ENCODE peak calls at places on chromosome 22, in six cellular contexts. L, M, C, O, E and K are unnamed samples.

GRCh38 chr22:44438056-44438455 is 60.0 kb downstream of the RTL6 start:
- DNase-seq in E (no peak), O (no peak), M (peak; percentile 15), C (no peak), L (no peak), K (no peak)

GRCh38 chr22:35785181-35785923 is 67.7 kb downstream of the APOL5 start:
- DNase-seq in M (no peak), E (peak; percentile 31), L (peak; percentile 57), C (peak; percentile 23), O (peak; percentile 57), K (peak; percentile 36)

GRCh38 chr22:39658367-39658766 is 87.8 kb downstream of the CACNA1I start:
- DNase-seq in L (no peak), E (no peak), C (no peak), O (no peak), M (no peak), K (no peak)

GRCh38 chr22:39135092-39135896 is 17.2 kb downstream of the CBX7 start:
- DNase-seq in L (peak; percentile 48), C (peak; percentile 39), O (no peak), M (peak; percentile 62), E (peak; percentile 42), K (peak; percentile 69)

GRCh38 chr22:50505276-50505775 is 2.2 kb downstream of the LMF2 start:
- DNase-seq in M (no peak), C (no peak), O (no peak), L (no peak), E (no peak), K (no peak)

GRCh38 chr22:41469218-41469851 is 418 bp downstream of the ACO2 start:
- DNase-seq in M (no peak), C (no peak), O (no peak), E (no peak), L (peak; percentile 3), K (no peak)

GRCh38 chr22:21933413-21933812 is 19.2 kb downstream of the PPM1F start:
- DNase-seq in C (no peak), E (no peak), L (no peak), M (no peak), O (no peak), K (no peak)

GRCh38 chr22:41286639-41287091 is 678 bp upstream of the RANGAP1 start:
- DNase-seq in M (no peak), O (no peak), L (peak; percentile 33), E (no peak), C (peak; percentile 48), K (no peak)

GRCh38 chr22:49768511-49768910 is 59.2 kb downstream of the BRD1 start:
- DNase-seq in E (no peak), O (no peak), M (no peak), C (no peak), L (no peak), K (no peak)

GRCh38 chr22:35349368-35349703 is 31.6 kb upstream of the HMOX1 start:
- DNase-seq in M (no peak), E (no peak), L (no peak), O (no peak), C (no peak), K (no peak)

GRCh38 chr22:44024288-44024908 is at the start of gene PARVB:
- DNase-seq in M (peak; percentile 46), E (peak; percentile 15), O (no peak), C (peak; percentile 29), L (peak; percentile 28), K (no peak)

GRCh38 chr22:40285508-40285907 is 60.8 kb upstream of the ADSL start:
- DNase-seq in M (no peak), L (no peak), O (no peak), C (no peak), E (no peak), K (no peak)

GRCh38 chr22:20016734-20017621 is at the start of gene ARVCF:
- DNase-seq in L (peak; percentile 92), O (peak; percentile 77), E (peak; percentile 93), M (peak; percentile 95), C (peak; percentile 91), K (peak; percentile 82)
- TF ChIP-seq CTCF in L (peak; percentile 10), O (no peak), E (no peak), M (peak; percentile 17), C (no peak), K (peak; percentile 12)

DNA sequence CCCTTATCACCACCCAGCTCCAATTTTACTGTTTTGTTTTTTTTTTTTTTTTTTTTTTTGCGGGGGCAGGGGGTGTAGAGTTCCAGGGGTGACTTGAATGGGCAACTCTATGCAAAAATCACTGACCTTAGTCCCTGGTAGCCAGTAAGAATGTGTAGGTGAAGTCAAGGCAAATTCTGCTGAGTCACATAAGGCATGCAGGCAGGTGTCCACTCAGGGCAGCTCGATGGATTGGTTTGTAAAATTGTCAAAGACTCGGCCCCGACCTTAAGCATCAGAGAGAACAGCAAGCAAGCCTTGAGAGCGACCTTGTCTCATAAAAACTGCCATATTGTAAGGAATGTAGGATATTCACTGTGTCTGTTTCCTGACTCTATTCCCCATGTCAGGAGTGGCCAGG is 151.3 kb upstream of the SEZ6L start:
- DNase-seq in E (no peak), C (no peak), O (no peak), L (no peak), M (no peak), K (no peak)
- TF ChIP-seq CTCF in E (no peak), C (no peak), O (no peak), L (no peak), M (no peak), K (no peak)

GRCh38 chr22:37816543-37817180 is 6.5 kb upstream of the GALR3 start:
- DNase-seq in M (no peak), E (no peak), O (no peak), L (no peak), C (no peak), K (no peak)

GRCh38 chr22:37819100-37819433 is 4.1 kb upstream of the GALR3 start:
- DNase-seq in M (no peak), E (no peak), L (no peak), C (no peak), O (no peak), K (no peak)

GRCh38 chr22:37817705-37818311 is 5.4 kb upstream of the GALR3 start:
- DNase-seq in C (peak; percentile 79), L (peak; percentile 88), E (peak; percentile 72), M (peak; percentile 86), O (peak; percentile 69), K (peak; percentile 71)

GRCh38 chr22:37820350-37820749 is 2.8 kb upstream of the GALR3 start:
- DNase-seq in M (no peak), O (no peak), C (no peak), E (no peak), L (no peak), K (no peak)

GRCh38 chr22:37818397-37819099 is 4.6 kb upstream of the GALR3 start:
- DNase-seq in E (peak; percentile 73), C (peak; percentile 60), O (peak; percentile 45), M (peak; percentile 61), L (peak; percentile 65), K (no peak)
- TF ChIP-seq CTCF in E (peak; percentile 43), C (peak; percentile 39), O (no peak), M (peak; percentile 38), L (peak; percentile 42), K (no peak)

GRCh38 chr22:19358703-19359553 is 67.4 kb upstream of the CLTCL1 start:
- DNase-seq in M (no peak), L (no peak), O (no peak), E (no peak), C (no peak), K (no peak)
- TF ChIP-seq CTCF in M (no peak), L (no peak), O (no peak), E (no peak), C (no peak), K (no peak)

GRCh38 chr22:42942351-42942750 is 72.6 kb downstream of the PACSIN2 start:
- DNase-seq in C (no peak), O (no peak), E (no peak), M (no peak), L (no peak), K (no peak)
- TF ChIP-seq CTCF in C (no peak), O (no peak), E (no peak), M (no peak), L (no peak), K (no peak)

DNA sequence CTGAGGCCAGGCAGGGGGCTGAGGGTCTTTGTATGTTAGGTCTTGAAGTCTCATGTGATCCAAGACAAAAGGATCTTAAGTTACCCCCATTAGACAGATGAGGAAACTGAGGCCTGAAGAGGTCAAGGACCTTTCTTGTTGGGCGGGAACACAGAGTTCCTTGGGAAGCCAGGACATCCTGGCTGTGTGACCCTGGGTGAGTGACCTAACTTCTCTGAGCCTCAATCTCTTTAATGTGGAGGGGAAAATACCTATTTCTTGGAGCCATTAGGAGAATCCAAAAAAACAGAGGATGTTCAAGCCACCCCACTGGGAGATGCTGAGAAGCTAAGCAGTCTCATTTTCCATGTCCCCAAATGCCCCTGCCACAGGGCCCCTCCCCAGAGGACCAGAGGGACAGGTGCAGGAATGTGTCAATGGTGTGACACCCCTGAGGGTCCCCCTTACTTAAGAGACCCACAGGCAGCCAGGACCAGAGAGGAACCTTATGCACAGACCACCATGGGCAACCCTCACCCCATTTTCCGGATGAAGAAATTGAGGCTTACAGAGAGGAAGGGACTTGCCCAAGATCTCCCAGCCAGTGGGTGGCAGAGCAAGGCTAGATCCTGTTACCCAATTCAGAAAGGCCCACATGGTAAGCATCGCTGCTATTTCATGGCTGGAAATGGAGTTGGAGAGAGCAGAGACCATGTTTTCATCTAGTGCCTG is 8.0 kb downstream of the RAC2 start:
- DNase-seq in M (no peak), E (no peak), O (no peak), C (no peak), L (no peak), K (no peak)
- TF ChIP-seq CTCF in M (no peak), E (no peak), O (no peak), C (no peak), L (no peak), K (no peak)

GRCh38 chr22:23395476-23396361 is 184.4 kb downstream of the IGLL1 start:
- DNase-seq in C (no peak), M (no peak), L (no peak), O (no peak), E (no peak), K (no peak)
- TF ChIP-seq CTCF in C (no peak), M (no peak), L (no peak), O (no peak), E (no peak), K (no peak)